ENCODE peak calls at places on chromosomes 1 and 21, in six cellular contexts. N, H, J, M, C and E are unnamed samples. For H3K79me1, the result is how much of the 10 kb centered on the place peaks cover.

GRCh38 chr1:222814536-222815366 is at the start of gene DISP1:
- DNase-seq in N (peak), H (peak), J (peak), M (peak), C (peak), E (peak)

GRCh38 chr1:207151920-207152319 is 47.9 kb downstream of the C4BPA start:
- DNase-seq in N (no peak), H (no peak), J (no peak), M (no peak), C (no peak), E (no peak)

GRCh38 chr1:227891223-227891954 is 56.3 kb downstream of the WNT9A start:
- DNase-seq in N (no peak), H (peak), J (no peak), M (no peak), C (no peak), E (peak)

GRCh38 chr1:226697151-226697575 is 41.9 kb downstream of the ITPKB start:
- DNase-seq in N (no peak), H (no peak), J (no peak), M (peak), C (peak), E (no peak)

GRCh38 chr1:206803221-206803730 is 31.0 kb upstream of the IL10 start:
- DNase-seq in N (no peak), H (no peak), J (no peak), M (no peak), C (no peak), E (no peak)

GRCh38 chr1:169914534-169914933 is 20.8 kb upstream of the SCYL3 start:
- DNase-seq in N (no peak), H (no peak), J (no peak), M (peak), C (no peak), E (no peak)

GRCh38 chr1:19361231-19362147 is 49.4 kb downstream of the SLC66A1 start:
- DNase-seq in N (no peak), H (no peak), J (no peak), M (peak), C (no peak), E (no peak)

GRCh38 chr1:211632808-211633522 is 42.5 kb downstream of the NEK2 start:
- DNase-seq in N (no peak), H (no peak), J (no peak), M (peak), C (peak), E (no peak)

GRCh38 chr1:208524920-208525319 is 280.7 kb upstream of the PLXNA2 start:
- DNase-seq in N (no peak), H (peak), J (no peak), M (no peak), C (no peak), E (peak)

GRCh38 chr1:212428496-212428895 is 4.2 kb upstream of the NENF start:
- DNase-seq in N (no peak), H (no peak), J (no peak), M (no peak), C (no peak), E (no peak)

GRCh38 chr1:53639996-53640695 is 98.8 kb downstream of the GLIS1 start:
- DNase-seq in N (no peak), H (no peak), J (no peak), M (no peak), C (no peak), E (no peak)

GRCh38 chr1:215054266-215054665 is 28.3 kb upstream of the KCNK2 start:
- DNase-seq in N (no peak), H (no peak), J (no peak), M (no peak), C (no peak), E (no peak)

GRCh38 chr1:151693057-151693651 is 23.4 kb downstream of the CELF3 start:
- DNase-seq in N (no peak), H (no peak), J (no peak), M (peak), C (peak), E (no peak)

GRCh38 chr1:53560572-53561487 is 101.6 kb downstream of the DMRTB1 start:
- DNase-seq in N (no peak), H (no peak), J (no peak), M (peak), C (peak), E (no peak)

GRCh38 chr1:44557756-44558155 is 116.5 kb downstream of the TMEM53 start:
- DNase-seq in N (no peak), H (no peak), J (no peak), M (no peak), C (peak), E (peak)

GRCh38 chr1:43764581-43764980 is 57.2 kb downstream of the ST3GAL3 start:
- DNase-seq in N (no peak), H (no peak), J (peak), M (no peak), C (no peak), E (no peak)

GRCh38 chr1:237133921-237134320 is 91.9 kb downstream of the RYR2 start:
- DNase-seq in N (no peak), H (no peak), J (no peak), M (no peak), C (no peak), E (no peak)

GRCh38 chr1:30684881-30685795 is 38.2 kb downstream of the MATN1 start:
- DNase-seq in N (peak), H (peak), J (peak), M (no peak), C (no peak), E (no peak)

GRCh38 chr21:46093668-46094400 is 4.1 kb upstream of the COL6A2 start:
- DNase-seq in N (no peak), H (peak), J (peak), M (no peak), C (no peak), E (no peak)

GRCh38 chr1:202078211-202078610 is 44.5 kb upstream of the GPR37L1 start:
- DNase-seq in N (no peak), H (no peak), J (no peak), M (no peak), C (no peak), E (peak)

GRCh38 chr1:235642021-235642942 is 7.3 kb downstream of the GNG4 start:
- DNase-seq in N (no peak), H (peak), J (peak), M (peak), C (peak), E (peak)

GRCh38 chr1:85460555-85461088 is 4.3 kb downstream of the DDAH1 start:
- DNase-seq in N (no peak), H (no peak), J (no peak), M (no peak), C (no peak), E (no peak)

GRCh38 chr1:68103006-68103545 is 52.6 kb upstream of the DIRAS3 start:
- DNase-seq in N (no peak), H (no peak), J (no peak), M (no peak), C (no peak), E (no peak)

GRCh38 chr21:28091500-28091899 is 901.2 kb downstream of the LTN1 start:
- DNase-seq in N (no peak), H (no peak), J (no peak), M (no peak), C (no peak), E (no peak)

GRCh38 chr1:84720275-84720780 is 30.1 kb upstream of the SSX2IP start:
- DNase-seq in N (no peak), H (no peak), J (no peak), M (no peak), C (no peak), E (no peak)

GRCh38 chr21:33059319-33059894 is 10.5 kb upstream of the OLIG1 start:
- DNase-seq in N (no peak), H (no peak), J (no peak), M (no peak), C (no peak), E (peak)

GRCh38 chr1:164644774-164645634 is 86.0 kb downstream of the PBX1 start:
- DNase-seq in N (no peak), H (no peak), J (no peak), M (peak), C (peak), E (no peak)

GRCh38 chr1:150578278-150579109 is 916 bp downstream of the MCL1 start:
- DNase-seq in N (no peak), H (no peak), J (no peak), M (peak), C (peak), E (peak)

GRCh38 chr1:200905411-200906052 is 10.8 kb downstream of the INAVA start:
- DNase-seq in N (no peak), H (no peak), J (no peak), M (no peak), C (peak), E (peak)

GRCh38 chr1:202210370-202210769 is 16.8 kb downstream of the LGR6 start:
- DNase-seq in N (no peak), H (no peak), J (no peak), M (peak), C (no peak), E (no peak)

GRCh38 chr1:37135032-37135431 is 100.7 kb upstream of the GRIK3 start:
- DNase-seq in N (no peak), H (no peak), J (no peak), M (no peak), C (no peak), E (no peak)

GRCh38 chr1:113388621-113389355 is 1.5 kb upstream of the MAGI3 start:
- DNase-seq in N (no peak), H (no peak), J (no peak), M (no peak), C (peak), E (peak)

GRCh38 chr1:169392406-169392805 is 24.4 kb downstream of the BLZF1 start:
- DNase-seq in N (no peak), H (no peak), J (no peak), M (no peak), C (no peak), E (no peak)

GRCh38 chr1:233651563-233652233 is 37.8 kb downstream of the KCNK1 start:
- DNase-seq in N (no peak), H (no peak), J (no peak), M (no peak), C (no peak), E (peak)

GRCh38 chr1:206907304-206907991 is 10.2 kb downstream of the IL24 start:
- DNase-seq in N (peak), H (peak), J (peak), M (no peak), C (no peak), E (peak)

GRCh38 chr21:25493722-25494121 is 113.6 kb downstream of the MRPL39 start:
- DNase-seq in N (no peak), H (no peak), J (no peak), M (no peak), C (no peak), E (no peak)

GRCh38 chr21:25487046-25487594 is 120.2 kb downstream of the MRPL39 start:
- DNase-seq in N (no peak), H (no peak), J (no peak), M (no peak), C (no peak), E (no peak)

GRCh38 chr21:25489673-25490072 is 117.6 kb downstream of the MRPL39 start:
- DNase-seq in N (no peak), H (no peak), J (no peak), M (peak), C (no peak), E (no peak)

GRCh38 chr21:25491267-25491666 is 116.0 kb downstream of the MRPL39 start:
- DNase-seq in N (no peak), H (no peak), J (no peak), M (no peak), C (no peak), E (no peak)

DNA sequence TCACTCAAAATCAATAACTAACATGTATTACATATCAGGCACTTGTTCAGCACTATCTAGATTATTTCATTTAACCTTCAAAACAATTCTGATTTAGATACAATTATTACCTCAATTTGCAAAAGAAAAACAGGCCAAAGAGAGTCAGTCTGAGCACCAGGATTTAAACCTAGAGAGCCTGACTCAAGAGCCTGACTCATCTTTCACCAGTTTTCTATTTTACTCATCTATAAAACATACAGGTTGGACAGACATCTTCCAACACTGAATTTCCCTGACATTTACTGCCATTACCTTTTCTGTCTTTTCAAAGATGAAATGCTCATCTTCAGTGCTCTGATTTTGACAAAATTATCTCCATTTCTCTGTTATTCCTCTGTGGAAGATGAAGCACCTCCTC is 116.5 kb downstream of the MRPL39 start:
- DNase-seq in N (no peak), H (no peak), J (no peak), M (peak), C (no peak), E (no peak)
- H3K79me1 ChIP-seq in N (under half), H (under half), J (under half), M (under half), C (under half), E (under half)

GRCh38 chr21:42107881-42108553 is 36.9 kb downstream of the UMODL1 start:
- DNase-seq in N (peak), H (no peak), J (peak), M (peak), C (peak), E (peak)
- H2AFZ ChIP-seq in N (peak), H (peak), J (no peak), M (peak), C (no peak), E (no peak)

GRCh38 chr1:17932164-17932563 is 175.4 kb upstream of the IGSF21 start:
- DNase-seq in N (no peak), H (no peak), J (no peak), M (no peak), C (no peak), E (no peak)

GRCh38 chr1:17933991-17934390 is 173.6 kb upstream of the IGSF21 start:
- DNase-seq in N (no peak), H (no peak), J (no peak), M (no peak), C (no peak), E (no peak)

GRCh38 chr1:17930635-17931034 is 175.5 kb downstream of the ACTL8 start:
- DNase-seq in N (no peak), H (no peak), J (no peak), M (no peak), C (no peak), E (no peak)

DNA sequence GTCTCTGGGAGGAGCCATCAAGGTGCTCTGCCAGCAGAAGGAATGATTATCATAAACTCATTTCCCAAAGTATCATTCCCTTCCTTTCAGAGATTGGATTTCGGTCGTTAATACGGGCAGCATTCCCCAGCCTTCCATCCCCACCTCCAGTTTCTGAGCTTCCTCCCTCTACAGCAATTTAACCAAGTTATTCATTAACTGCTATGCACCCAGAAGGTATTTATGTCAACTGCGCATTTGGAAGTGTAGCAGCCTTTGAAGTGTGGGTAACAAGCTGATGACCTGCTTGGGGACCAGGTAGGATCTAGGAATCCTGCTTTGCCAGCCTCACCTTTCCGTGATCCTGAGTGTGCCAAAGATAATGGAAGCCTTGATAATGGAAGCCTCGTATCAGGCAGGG is 172.4 kb upstream of the IGSF21 start:
- DNase-seq in N (no peak), H (no peak), J (no peak), M (no peak), C (no peak), E (no peak)
- H3K79me1 ChIP-seq in N (under half), H (under half), J (under half), M (under half), C (under half), E (under half)

GRCh38 chr1:64865105-64865757 is 101.1 kb downstream of the JAK1 start:
- DNase-seq in N (no peak), H (no peak), J (no peak), M (no peak), C (no peak), E (no peak)

GRCh38 chr1:64871256-64871655 is 95.1 kb downstream of the JAK1 start:
- DNase-seq in N (no peak), H (no peak), J (no peak), M (no peak), C (no peak), E (no peak)

GRCh38 chr1:64867266-64867665 is 99.1 kb downstream of the JAK1 start:
- DNase-seq in N (no peak), H (no peak), J (no peak), M (peak), C (no peak), E (peak)

GRCh38 chr1:64864018-64864945 is 102.1 kb downstream of the JAK1 start:
- DNase-seq in N (no peak), H (no peak), J (no peak), M (no peak), C (peak), E (no peak)

GRCh38 chr1:64866689-64867088 is 99.7 kb downstream of the JAK1 start:
- DNase-seq in N (no peak), H (no peak), J (no peak), M (peak), C (no peak), E (peak)
- H2AFZ ChIP-seq in N (no peak), H (no peak), J (no peak), M (no peak), C (no peak), E (no peak)

GRCh38 chr1:160406131-160406968 is 6.0 kb downstream of the VANGL2 start:
- DNase-seq in N (no peak), H (peak), J (no peak), M (no peak), C (no peak), E (peak)

GRCh38 chr1:160405331-160405877 is 5.0 kb downstream of the VANGL2 start:
- DNase-seq in N (no peak), H (no peak), J (no peak), M (no peak), C (no peak), E (no peak)

GRCh38 chr1:160408864-160409263 is 8.5 kb downstream of the VANGL2 start:
- DNase-seq in N (no peak), H (peak), J (no peak), M (no peak), C (no peak), E (no peak)

GRCh38 chr1:160410412-160411005 is 10.1 kb downstream of the VANGL2 start:
- DNase-seq in N (peak), H (peak), J (no peak), M (no peak), C (no peak), E (no peak)

DNA sequence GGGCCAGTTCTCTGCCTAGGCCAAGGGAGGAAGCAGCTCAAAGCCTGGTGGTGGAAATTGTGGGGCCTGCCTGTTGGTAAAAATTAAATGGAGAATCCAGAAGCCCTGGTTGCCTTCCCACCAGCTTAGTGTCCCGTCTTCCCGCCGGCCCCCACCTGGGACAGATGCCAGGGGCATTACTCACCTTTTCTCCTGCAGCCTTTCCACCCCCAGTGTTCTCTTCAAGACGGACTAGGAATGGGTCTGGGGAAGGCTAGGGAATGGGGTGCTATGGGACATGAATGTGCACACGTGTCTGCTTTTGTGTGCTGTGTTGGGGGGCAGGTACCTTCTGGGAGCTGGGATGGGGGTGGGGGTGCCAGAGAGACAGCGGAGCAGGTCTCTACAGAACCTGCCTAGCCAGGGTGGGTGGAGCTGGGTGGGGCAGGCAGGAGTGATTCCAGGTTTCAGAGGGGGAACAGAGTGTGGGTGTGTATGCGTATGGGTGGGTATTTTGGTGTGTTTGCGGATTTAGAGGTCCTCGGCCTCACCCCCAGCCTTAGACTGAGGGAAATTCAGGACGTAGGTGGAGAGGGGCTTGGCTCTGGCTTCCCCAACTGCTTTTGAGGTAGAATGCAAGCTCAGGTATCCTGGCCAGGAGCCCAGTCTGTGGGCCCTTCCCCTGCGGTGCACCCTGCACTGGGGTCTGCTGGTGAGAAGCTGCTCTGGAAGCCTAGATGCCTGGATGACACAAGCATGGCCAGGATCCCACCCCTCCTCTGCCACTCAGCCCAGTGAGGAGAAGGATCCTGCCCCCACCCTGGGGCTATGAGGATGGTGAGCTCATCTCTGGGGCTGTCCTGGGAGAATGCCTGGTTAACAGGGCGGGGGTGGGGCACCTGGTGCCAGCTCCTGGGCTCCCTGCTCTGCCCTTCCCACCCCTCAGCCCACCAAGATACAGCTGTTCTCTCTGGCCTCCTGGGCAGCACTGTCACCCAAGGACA is 7.7 kb downstream of the VANGL2 start:
- DNase-seq in N (no peak), H (peak), J (peak), M (no peak), C (no peak), E (peak)
- H3K79me1 ChIP-seq in N (under half), H (under half), J (under half), M (under half), C (under half), E (under half)

GRCh38 chr1:155017021-155017945 is 14.7 kb downstream of the ZBTB7B start:
- DNase-seq in N (peak), H (peak), J (peak), M (peak), C (peak), E (peak)
- H2AFZ ChIP-seq in N (peak), H (no peak), J (no peak), M (peak), C (peak), E (peak)

GRCh38 chr1:27595597-27595996 is 8.3 kb downstream of the AHDC1 start:
- DNase-seq in N (no peak), H (no peak), J (no peak), M (no peak), C (no peak), E (no peak)
- H3K79me1 ChIP-seq in N (half or more), H (under half), J (under half), M (half or more), C (under half), E (under half)

DNA sequence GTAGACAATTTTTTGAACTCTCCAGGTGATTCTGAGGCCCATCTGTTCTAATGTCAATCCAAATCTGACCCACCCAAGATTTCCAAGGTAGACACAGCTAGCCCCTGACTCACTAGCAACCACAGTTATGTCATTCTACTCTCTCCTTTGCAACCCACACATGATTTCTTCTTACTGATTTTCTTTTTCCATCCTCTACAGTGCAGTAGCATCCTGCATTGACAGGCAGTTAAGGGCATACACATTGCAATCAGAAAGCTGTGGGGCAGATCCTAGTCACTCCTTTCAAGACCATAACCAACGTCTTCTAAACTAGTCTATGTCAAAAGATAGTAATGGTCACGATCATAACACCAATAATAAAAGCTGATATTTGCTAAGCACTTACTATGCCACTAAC is 54.2 kb downstream of the JAK1 start:
- DNase-seq in N (no peak), H (no peak), J (no peak), M (no peak), C (no peak), E (no peak)
- H2AFZ ChIP-seq in N (no peak), H (no peak), J (no peak), M (no peak), C (no peak), E (no peak)

GRCh38 chr1:186155594-186155993 is 219.5 kb downstream of the TPR start:
- DNase-seq in N (no peak), H (no peak), J (no peak), M (peak), C (peak), E (peak)
- H3K79me1 ChIP-seq in N (under half), H (under half), J (under half), M (under half), C (under half), E (under half)